ENCODE peak calls at places on chromosome 4, in seven cellular contexts. Z is fibroblast of villous mesenchyme, S is GM13977, I is HTR-8/SVneo, A is LHCN-M2, J is NCI-H1092 treated with DMSO at 0.1 percent for 48 hours, C is dorsolateral prefrontal cortex. N is an unnamed sample.

GRCh38 chr4:26420438-26420837 is 69.8 kb downstream of the CCKAR start:
- DNase-seq in Z (peak; percentile 48), S (no peak), I (no peak), A (peak; percentile 30), J (no peak), C (no peak), N (no peak)

GRCh38 chr4:167715176-167715575 is 377.2 kb upstream of the ANXA10 start:
- DNase-seq in Z (no peak), S (no peak), I (peak; percentile 1), A (peak; percentile 29), J (no peak), C (no peak), N (no peak)

GRCh38 chr4:109011241-109012031 is 248.6 kb upstream of the ETNPPL start:
- DNase-seq in Z (no peak), S (no peak), I (no peak), A (peak; percentile 53), J (no peak), C (no peak), N (no peak)

GRCh38 chr4:162056947-162057346 is 106.9 kb downstream of the FSTL5 start:
- DNase-seq in Z (no peak), S (no peak), I (no peak), A (no peak), J (no peak), C (peak; percentile 10), N (no peak)

GRCh38 chr4:145731026-145731425 is 51.1 kb downstream of the C4orf51 start:
- DNase-seq in Z (peak; percentile 40), S (no peak), I (no peak), A (peak; percentile 98), J (peak; percentile 89), C (no peak), N (no peak)

GRCh38 chr4:2672700-2673099 is 83.4 kb downstream of the TNIP2 start:
- DNase-seq in Z (no peak), S (no peak), I (no peak), A (no peak), J (no peak), C (no peak), N (no peak)

GRCh38 chr4:141711211-141711610 is 74.8 kb downstream of the IL15 start:
- DNase-seq in Z (peak; percentile 42), S (no peak), I (no peak), A (peak; percentile 24), J (no peak), C (no peak), N (no peak)

GRCh38 chr4:94766856-94767255 is 9.1 kb downstream of the BMPR1B start:
- DNase-seq in Z (peak; percentile 26), S (no peak), I (no peak), A (peak; percentile 46), J (no peak), C (no peak), N (peak; percentile 23)

GRCh38 chr4:104868942-104869341 is 277.7 kb upstream of the TET2 start:
- DNase-seq in Z (no peak), S (peak; percentile 34), I (no peak), A (no peak), J (no peak), C (no peak), N (no peak)

GRCh38 chr4:835148-836002 is 9.4 kb upstream of the CPLX1 start:
- DNase-seq in Z (no peak), S (no peak), I (no peak), A (no peak), J (peak; percentile 53), C (no peak), N (no peak)